ENCODE peak calls at places on chromosome 5, in seven cellular contexts. P is IMR-90, H is mesendoderm, N is H1, V is H9, X is neuronal stem cell, S is mesenchymal stem cell. U is an unnamed sample.

GRCh38 chr5:111649516-111649915 is 107.5 kb downstream of the NREP start:
- DNase-seq in S (no peak), H (no peak), V (no peak), N (no peak), X (no peak), P (no peak), U (no peak)

GRCh38 chr5:144414232-144414631 is 243.6 kb downstream of the KCTD16 start:
- DNase-seq in V (no peak), S (no peak), X (no peak), N (no peak), P (no peak), H (no peak), U (no peak)

GRCh38 chr5:122565331-122565730 is 209.5 kb upstream of the SNX2 start:
- DNase-seq in P (no peak), X (no peak), H (peak; percentile 57), V (no peak), N (no peak), S (no peak), U (no peak)

GRCh38 chr5:178120661-178121357 is 7.5 kb downstream of the N4BP3 start:
- DNase-seq in N (peak; percentile 41), X (no peak), P (peak; percentile 76), H (peak; percentile 72), S (peak; percentile 9), V (peak; percentile 88), U (no peak)

GRCh38 chr5:132909702-132910101 is 36.2 kb downstream of the LEAP2 start:
- DNase-seq in P (no peak), H (no peak), N (no peak), X (no peak), S (no peak), V (no peak), U (no peak)

GRCh38 chr5:103562453-103563157 is at the start of gene NUDT12:
- DNase-seq in P (peak; percentile 67), V (peak; percentile 91), H (peak; percentile 89), N (no peak), X (peak; percentile 64), S (peak; percentile 82), U (peak; percentile 45)

GRCh38 chr5:151449836-151450235 is 2.4 kb downstream of the SLC36A1 start:
- DNase-seq in H (no peak), S (no peak), N (no peak), P (no peak), X (no peak), V (no peak), U (no peak)

GRCh38 chr5:177113566-177114424 is 19.8 kb upstream of the NSD1 start:
- DNase-seq in H (peak; percentile 81), X (peak; percentile 78), V (peak; percentile 77), S (peak; percentile 78), P (peak; percentile 63), N (no peak), U (peak; percentile 61)

GRCh38 chr5:128208436-128208835 is 124.9 kb downstream of the SLC12A2 start:
- DNase-seq in P (no peak), X (no peak), N (no peak), H (no peak), V (no peak), S (no peak), U (no peak)

GRCh38 chr5:17964067-17964466 is 329.8 kb downstream of the TAF11L14 start:
- DNase-seq in H (no peak), X (no peak), S (no peak), P (no peak), N (no peak), V (no peak), U (no peak)

GRCh38 chr5:78953092-78953800 is 31.9 kb downstream of the ARSB start:
- DNase-seq in X (no peak), S (peak; percentile 9), H (no peak), N (no peak), P (peak; percentile 19), V (no peak), U (no peak)

GRCh38 chr5:34716986-34717385 is 60.9 kb downstream of the RAI14 start:
- DNase-seq in S (peak; percentile 58), V (no peak), N (no peak), P (peak; percentile 85), H (no peak), X (no peak), U (no peak)

GRCh38 chr5:170809551-170809950 is 26.0 kb downstream of the GABRP start:
- DNase-seq in H (peak; percentile 82), S (peak; percentile 71), P (peak; percentile 71), V (peak; percentile 42), N (peak; percentile 13), X (peak; percentile 18), U (peak; percentile 56)

GRCh38 chr5:107483196-107483595 is 187.5 kb downstream of the EFNA5 start:
- DNase-seq in S (no peak), V (no peak), N (no peak), X (no peak), H (no peak), P (no peak), U (no peak)

GRCh38 chr5:72817076-72817476 is 615 bp downstream of the TNPO1 start:
- DNase-seq in N (no peak), P (peak; percentile 88), X (no peak), H (no peak), S (peak; percentile 86), V (peak; percentile 52), U (peak; percentile 62)

GRCh38 chr5:138844812-138845513 is 30.2 kb downstream of the LRRTM2 start:
- DNase-seq in H (no peak), V (no peak), S (peak; percentile 21), N (no peak), P (peak; percentile 88), X (no peak), U (peak; percentile 25)

GRCh38 chr5:65873181-65873580 is 53.2 kb upstream of the ERBIN start:
- DNase-seq in N (no peak), S (peak; percentile 11), H (no peak), P (peak; percentile 42), X (no peak), V (no peak), U (no peak)

GRCh38 chr5:96771395-96771794 is 36.4 kb downstream of the ERAP1 start:
- DNase-seq in V (no peak), S (no peak), H (no peak), X (no peak), P (no peak), N (no peak), U (no peak)

GRCh38 chr5:53603009-53603687 is 42.7 kb downstream of the NDUFS4 start:
- DNase-seq in P (peak; percentile 52), X (no peak), V (no peak), H (no peak), S (no peak), N (no peak), U (no peak)

GRCh38 chr5:181173420-181174342 is 26.3 kb downstream of the OR2V2 start:
- DNase-seq in V (peak; percentile 93), X (no peak), H (peak; percentile 100), P (peak; percentile 79), S (peak; percentile 52), N (peak; percentile 94), U (no peak)

GRCh38 chr5:137341831-137342230 is 157.3 kb downstream of the SPOCK1 start:
- DNase-seq in V (no peak), P (no peak), S (no peak), H (no peak), N (no peak), X (no peak), U (no peak)

GRCh38 chr5:150486402-150487198 is 21.3 kb upstream of the NDST1 start:
- DNase-seq in X (peak; percentile 82), V (peak; percentile 89), P (peak; percentile 48), N (peak; percentile 63), S (peak; percentile 74), H (peak; percentile 97), U (peak; percentile 90)

GRCh38 chr5:93573627-93573974 is 7.4 kb downstream of the NR2F1-AS1 start:
- DNase-seq in V (no peak), P (no peak), N (no peak), X (no peak), S (no peak), H (no peak), U (no peak)

GRCh38 chr5:151911011-151911410 is 13.6 kb downstream of the GLRA1 start:
- DNase-seq in V (no peak), P (no peak), X (no peak), H (no peak), S (no peak), N (no peak), U (no peak)

GRCh38 chr5:64872044-64872443 is 103.3 kb downstream of the CWC27 start:
- DNase-seq in P (peak; percentile 50), S (no peak), H (no peak), V (no peak), N (no peak), X (no peak), U (no peak)

GRCh38 chr5:57172466-57172961 is 1.3 kb upstream of the GPBP1 start:
- DNase-seq in P (no peak), N (no peak), V (no peak), X (no peak), H (no peak), S (peak; percentile 49), U (no peak)
- H3K4me2 ChIP-seq in P (peak overlapping the region; percentile 99), N (peak overlapping the region; percentile 93), V (peak overlapping the region; percentile 69), X (peak overlapping the region; percentile 76), H (peak overlapping the region; percentile 87), S (peak overlapping the region; percentile 100), U (peak overlapping the region; percentile 64)

GRCh38 chr5:174217527-174217926 is 172.0 kb downstream of the NSG2 start:
- DNase-seq in S (no peak), V (no peak), H (peak; percentile 6), P (no peak), X (no peak), N (no peak), U (no peak)
- H3K4ac ChIP-seq in S (no peak overlapping the region), V (no peak overlapping the region), H (no peak overlapping the region), P (no peak overlapping the region), X (no peak overlapping the region), N (no peak overlapping the region), U (no peak overlapping the region)

DNA sequence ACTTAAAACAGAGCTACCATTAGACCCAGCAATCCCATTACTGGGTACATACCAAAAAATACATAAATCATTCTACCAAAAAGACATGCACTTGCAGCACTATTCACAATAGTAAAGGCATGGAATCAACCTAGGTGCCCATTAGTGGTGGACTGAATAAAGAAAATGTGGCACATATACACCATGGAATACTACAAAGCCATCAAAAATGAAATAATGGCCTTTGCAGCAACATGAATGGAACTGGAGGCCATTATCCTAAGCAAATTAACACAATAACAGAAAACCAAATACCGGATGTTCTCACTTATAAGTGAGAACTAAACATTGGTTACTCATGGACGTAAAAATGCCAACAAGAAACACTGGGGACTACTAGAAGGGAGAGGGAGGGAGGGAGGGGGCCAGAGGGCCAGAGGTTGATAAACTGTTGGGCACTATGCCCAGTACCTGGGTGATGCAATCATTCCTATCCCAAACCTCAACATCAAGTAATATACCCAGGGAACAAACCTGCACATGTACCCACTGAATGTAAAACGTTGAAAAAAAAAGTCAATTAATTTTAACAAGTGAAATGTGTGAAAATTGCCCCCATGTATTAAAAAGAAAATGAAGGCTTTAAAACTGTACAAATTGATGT is 24.5 kb upstream of the GPR150 start:
- DNase-seq in X (no peak), P (no peak), S (no peak), H (no peak), V (no peak), N (no peak), U (no peak)
- H3K4me1 ChIP-seq in X (no peaks in the 10 kb centered on the region), P (peaks cover 5% of the 10 kb centered on the region), S (no peaks in the 10 kb centered on the region), H (no peaks in the 10 kb centered on the region), V (no peaks in the 10 kb centered on the region), N (no peaks in the 10 kb centered on the region), U (no peaks in the 10 kb centered on the region)

DNA sequence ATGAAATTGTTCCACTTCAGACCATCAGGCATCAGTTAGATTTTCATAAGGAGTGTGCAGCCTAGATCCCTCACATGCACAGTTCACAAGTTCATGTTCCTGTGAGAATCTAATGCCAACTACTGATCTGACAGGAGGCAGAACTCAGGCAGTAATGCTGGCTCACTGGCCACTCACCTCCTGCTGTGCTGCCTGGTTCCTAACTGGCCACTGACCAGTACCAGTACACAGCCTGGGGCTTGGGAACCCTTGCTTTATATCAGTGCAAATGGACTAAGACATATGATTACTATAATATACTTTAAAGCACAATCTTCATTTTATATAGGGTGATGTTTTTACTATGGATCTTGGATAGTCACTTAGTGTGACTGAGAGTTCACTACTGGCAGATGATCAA is 259.2 kb downstream of the SLCO4C1 start:
- DNase-seq in H (no peak), S (no peak), V (no peak), X (no peak), N (no peak), P (no peak), U (no peak)
- H3K4me2 ChIP-seq in H (no peak overlapping the region), S (no peak overlapping the region), V (no peak overlapping the region), X (no peak overlapping the region), N (no peak overlapping the region), P (no peak overlapping the region), U (no peak overlapping the region)